ENCODE peak calls at places on chromosomes 1 and 21, in eight cellular contexts. V, H, K, C, T, J, U and O are unnamed samples.

GRCh38 chr1:25486602-25487001 is 55.9 kb downstream of the MACO1 start:
- DNase-seq in K (no peak), U (no peak), T (no peak), V (no peak), C (peak; percentile 40), H (no peak), J (no peak), O (no peak)

GRCh38 chr21:33325222-33326067 is 675 bp downstream of the IFNAR1 start:
- DNase-seq in V (peak; percentile 72), T (no peak), U (peak; percentile 30), J (peak; percentile 75), H (peak; percentile 71), C (peak; percentile 74), K (peak; percentile 67), O (peak; percentile 43)

GRCh38 chr1:205436776-205437485 is 15.1 kb upstream of the LEMD1 start:
- DNase-seq in T (no peak), H (no peak), V (no peak), U (no peak), C (peak; percentile 53), J (no peak), K (no peak), O (peak; percentile 74)

GRCh38 chr1:117215733-117216462 is 5.2 kb upstream of the VTCN1 start:
- DNase-seq in C (no peak), T (no peak), H (no peak), J (no peak), K (no peak), U (no peak), V (no peak), O (no peak)

GRCh38 chr21:39063517-39063916 is 119.7 kb downstream of the PSMG1 start:
- DNase-seq in H (no peak), V (no peak), U (no peak), C (no peak), J (no peak), K (no peak), T (no peak), O (no peak)

GRCh38 chr1:203742446-203742845 is 22.5 kb upstream of the LAX1 start:
- DNase-seq in T (no peak), C (peak; percentile 37), V (no peak), K (no peak), U (no peak), J (no peak), H (no peak), O (no peak)

GRCh38 chr1:207404849-207405525 is 49.1 kb upstream of the CR2 start:
- DNase-seq in K (peak; percentile 76), C (peak; percentile 86), U (peak; percentile 35), T (peak; percentile 39), H (peak; percentile 49), V (no peak), J (no peak), O (peak; percentile 41)

GRCh38 chr1:182789138-182790076 is at the start of gene NPL:
- DNase-seq in H (peak; percentile 89), T (peak; percentile 74), C (peak; percentile 80), U (peak; percentile 20), V (peak; percentile 86), K (peak; percentile 76), J (peak; percentile 87), O (peak; percentile 73)

GRCh38 chr1:173414136-173414535 is 63.0 kb upstream of the PRDX6 start:
- DNase-seq in U (no peak), K (no peak), J (no peak), H (no peak), C (no peak), T (no peak), V (no peak), O (peak; percentile 66)

GRCh38 chr1:160942926-160943325 is 11.7 kb downstream of the ITLN2 start:
- DNase-seq in C (peak; percentile 34), T (no peak), J (no peak), V (no peak), H (no peak), U (no peak), K (no peak), O (no peak)

GRCh38 chr1:234253732-234254131 is 119.5 kb upstream of the COA6 start:
- DNase-seq in C (no peak), U (no peak), J (no peak), V (no peak), K (no peak), H (no peak), T (no peak), O (peak; percentile 68)

GRCh38 chr1:241475688-241476087 is 43.9 kb downstream of the FH start:
- DNase-seq in H (peak; percentile 28), J (no peak), K (no peak), T (no peak), V (no peak), U (no peak), C (peak; percentile 32), O (no peak)

GRCh38 chr1:101664726-101665125 is 332.0 kb downstream of the OLFM3 start:
- DNase-seq in U (no peak), C (no peak), T (no peak), K (no peak), H (no peak), V (no peak), J (no peak), O (no peak)